ENCODE peak calls at places on chromosomes 6 and 20, in six cellular contexts. Z is stimulated activated CD8-positive, alpha-beta memory T cell treated with anti-CD3 and anti-CD28 coated beads, Interleukin-15, amount 100 ng/mL, for 24 hours; R is KBM-7; E is omental fat pad; P is mammary epithelial cell; L is NCI-H446. Y is an unnamed sample.

GRCh38 chr6:89492025-89492640 is 59.2 kb downstream of the ANKRD6 start:
- DNase-seq in R (no peak), E (no peak), P (no peak), Z (no peak), L (no peak), Y (no peak)

GRCh38 chr6:156842598-156843250 is 65.5 kb downstream of the ARID1B start:
- DNase-seq in L (peak), R (no peak), E (no peak), P (no peak), Z (no peak), Y (no peak)

GRCh38 chr20:24781061-24781980 is 167.7 kb upstream of the CST7 start:
- DNase-seq in E (no peak), L (peak), Z (no peak), P (peak), R (peak), Y (no peak)

GRCh38 chr20:26169506-26169905 is 472.9 kb upstream of the ZNF337 start:
- DNase-seq in E (no peak), Z (no peak), P (no peak), L (no peak), R (no peak), Y (no peak)

GRCh38 chr20:36421641-36422040 is 115.5 kb downstream of the DLGAP4 start:
- DNase-seq in E (no peak), R (no peak), Z (no peak), L (no peak), P (peak), Y (no peak)

GRCh38 chr6:82924799-82925535 is 140.7 kb downstream of the UBE3D start:
- DNase-seq in Z (no peak), R (no peak), E (no peak), P (peak), L (no peak), Y (no peak)

GRCh38 chr6:143745160-143746133 is 67.7 kb downstream of the PHACTR2 start:
- DNase-seq in E (no peak), P (no peak), L (peak), Z (no peak), R (no peak), Y (peak)

GRCh38 chr6:38241200-38241599 is 398.5 kb downstream of the BTBD9 start:
- DNase-seq in E (no peak), Z (no peak), R (no peak), L (no peak), P (no peak), Y (no peak)

GRCh38 chr20:9928955-9929354 is 90.1 kb upstream of the PAK5 start:
- DNase-seq in P (peak), E (no peak), R (no peak), L (no peak), Z (no peak), Y (no peak)

GRCh38 chr6:15280961-15281360 is 35.1 kb downstream of the JARID2 start:
- DNase-seq in E (no peak), Z (no peak), L (no peak), P (no peak), R (no peak), Y (no peak)

GRCh38 chr6:75723382-75723781 is 25.7 kb upstream of the MYO6 start:
- DNase-seq in E (no peak), L (no peak), Z (no peak), R (no peak), P (no peak), Y (no peak)

GRCh38 chr6:125124250-125124777 is 29.3 kb upstream of the TPD52L1 start:
- DNase-seq in Z (no peak), P (peak), E (no peak), R (no peak), L (no peak), Y (no peak)

GRCh38 chr6:15658345-15658744 is 4.5 kb downstream of the DTNBP1 start:
- DNase-seq in Z (no peak), E (no peak), L (no peak), P (no peak), R (no peak), Y (no peak)

GRCh38 chr6:19322691-19323470 is 514.3 kb upstream of the ID4 start:
- DNase-seq in R (no peak), E (no peak), P (peak), Z (no peak), L (no peak), Y (no peak)

GRCh38 chr20:22949710-22950109 is 85.4 kb upstream of the SSTR4 start:
- DNase-seq in Z (no peak), L (no peak), E (no peak), R (no peak), P (peak), Y (no peak)

GRCh38 chr6:21952367-21952766 is 344.5 kb downstream of the PRL start:
- DNase-seq in Z (no peak), L (no peak), R (no peak), P (no peak), E (no peak), Y (no peak)

GRCh38 chr6:156840606-156841005 is 63.4 kb downstream of the ARID1B start:
- DNase-seq in R (peak), Z (no peak), P (no peak), E (no peak), L (no peak), Y (no peak)

GRCh38 chr6:91482498-91482897 is 895.6 kb upstream of the MAP3K7 start:
- DNase-seq in P (no peak), R (peak), Z (no peak), L (no peak), E (no peak), Y (no peak)

GRCh38 chr6:132937466-132937906 is 123.1 kb downstream of the RPS12 start:
- DNase-seq in E (peak), P (peak), R (peak), Z (no peak), L (peak), Y (peak)

GRCh38 chr6:148175511-148176188 is 167.0 kb upstream of the SASH1 start:
- DNase-seq in R (no peak), Z (no peak), L (no peak), P (peak), E (no peak), Y (no peak)

GRCh38 chr6:53437557-53438202 is 88.9 kb upstream of the ELOVL5 start:
- DNase-seq in P (peak), L (peak), R (peak), Z (no peak), E (no peak), Y (peak)

GRCh38 chr20:37308098-37309050 is 18.9 kb downstream of the MANBAL start:
- DNase-seq in L (no peak), E (no peak), P (peak), R (no peak), Z (no peak), Y (no peak)

GRCh38 chr6:33981421-33981820 is 164.5 kb downstream of the GRM4 start:
- DNase-seq in Z (no peak), E (no peak), L (no peak), R (no peak), P (no peak), Y (no peak)

GRCh38 chr6:31203345-31203979 is 33.0 kb upstream of the POU5F1 start:
- DNase-seq in Z (no peak), L (no peak), P (peak), R (no peak), E (no peak), Y (no peak)

GRCh38 chr20:57222631-57222950 is 43.9 kb downstream of the BMP7 start:
- DNase-seq in P (peak), L (no peak), Z (no peak), R (no peak), E (no peak), Y (no peak)

Y was measured in mesothelial cell of epicardium.